ENCODE peak calls at places on chromosomes 12 and 14, in eight cellular contexts. One of them, this sample, is unnamed.

GRCh38 chr12:108066583-108067234 is 62.4 kb upstream of the WSCD2 start:
- DNase-seq in heart right ventricle: no peak
- DNase-seq in CD4-positive, CD25-positive, alpha-beta regulatory T cell: no peak
- DNase-seq in AG09309: no peak
- DNase-seq in retinal pigment epithelial cell: no peak
- DNase-seq in CD8-positive, alpha-beta T cell: no peak
- DNase-seq in cardiac fibroblast: no peak
- DNase-seq in HL-60: no peak
- DNase-seq in this sample: no peak

GRCh38 chr14:91376547-91377477 is 40.8 kb downstream of the CCDC88C start:
- DNase-seq in CD8-positive, alpha-beta T cell: no peak
- DNase-seq in AG09309: no peak
- DNase-seq in CD4-positive, CD25-positive, alpha-beta regulatory T cell: no peak
- DNase-seq in cardiac fibroblast: no peak
- DNase-seq in heart right ventricle: no peak
- DNase-seq in HL-60: no peak
- DNase-seq in retinal pigment epithelial cell: no peak
- DNase-seq in this sample: no peak

GRCh38 chr12:75632452-75632851 is 121.0 kb upstream of the KRR1 start:
- DNase-seq in AG09309: no peak
- DNase-seq in cardiac fibroblast: peak; percentile 18
- DNase-seq in heart right ventricle: no peak
- DNase-seq in CD4-positive, CD25-positive, alpha-beta regulatory T cell: no peak
- DNase-seq in HL-60: no peak
- DNase-seq in CD8-positive, alpha-beta T cell: no peak
- DNase-seq in retinal pigment epithelial cell: no peak
- DNase-seq in this sample: no peak

GRCh38 chr12:23197266-23197665 is 572.3 kb downstream of the ETNK1 start:
- DNase-seq in AG09309: no peak
- DNase-seq in HL-60: no peak
- DNase-seq in retinal pigment epithelial cell: no peak
- DNase-seq in CD8-positive, alpha-beta T cell: no peak
- DNase-seq in cardiac fibroblast: peak; percentile 48
- DNase-seq in CD4-positive, CD25-positive, alpha-beta regulatory T cell: no peak
- DNase-seq in heart right ventricle: no peak
- DNase-seq in this sample: no peak

GRCh38 chr14:75906680-75907280 is 75.0 kb downstream of the TGFB3 start:
- DNase-seq in retinal pigment epithelial cell: no peak
- DNase-seq in CD4-positive, CD25-positive, alpha-beta regulatory T cell: peak; percentile 43
- DNase-seq in heart right ventricle: peak; percentile 79
- DNase-seq in HL-60: no peak
- DNase-seq in CD8-positive, alpha-beta T cell: peak; percentile 54
- DNase-seq in AG09309: no peak
- DNase-seq in cardiac fibroblast: peak; percentile 81
- DNase-seq in this sample: no peak

GRCh38 chr14:23364164-23364571 is 804 bp downstream of the EFS start:
- DNase-seq in cardiac fibroblast: no peak
- DNase-seq in CD8-positive, alpha-beta T cell: no peak
- DNase-seq in HL-60: no peak
- DNase-seq in AG09309: no peak
- DNase-seq in retinal pigment epithelial cell: no peak
- DNase-seq in heart right ventricle: no peak
- DNase-seq in CD4-positive, CD25-positive, alpha-beta regulatory T cell: no peak
- DNase-seq in this sample: no peak

GRCh38 chr12:131007031-131007793 is 53.5 kb downstream of the ADGRD1 start:
- DNase-seq in cardiac fibroblast: no peak
- DNase-seq in AG09309: no peak
- DNase-seq in CD8-positive, alpha-beta T cell: no peak
- DNase-seq in CD4-positive, CD25-positive, alpha-beta regulatory T cell: no peak
- DNase-seq in HL-60: no peak
- DNase-seq in heart right ventricle: peak; percentile 57
- DNase-seq in retinal pigment epithelial cell: no peak
- DNase-seq in this sample: no peak

GRCh38 chr14:92603309-92604257 is 90.0 kb downstream of the RIN3 start:
- DNase-seq in heart right ventricle: peak; percentile 52
- DNase-seq in retinal pigment epithelial cell: peak; percentile 55
- DNase-seq in HL-60: no peak
- DNase-seq in CD4-positive, CD25-positive, alpha-beta regulatory T cell: peak; percentile 8
- DNase-seq in AG09309: peak; percentile 78
- DNase-seq in cardiac fibroblast: peak; percentile 74
- DNase-seq in CD8-positive, alpha-beta T cell: peak; percentile 51
- DNase-seq in this sample: peak; percentile 49

GRCh38 chr12:42802688-42803279 is 213.2 kb upstream of the PRICKLE1 start:
- DNase-seq in retinal pigment epithelial cell: no peak
- DNase-seq in HL-60: no peak
- DNase-seq in AG09309: no peak
- DNase-seq in heart right ventricle: no peak
- DNase-seq in CD8-positive, alpha-beta T cell: no peak
- DNase-seq in cardiac fibroblast: peak; percentile 28
- DNase-seq in CD4-positive, CD25-positive, alpha-beta regulatory T cell: no peak
- DNase-seq in this sample: no peak

GRCh38 chr12:110314308-110314707 is 33.3 kb downstream of the ATP2A2 start:
- DNase-seq in AG09309: peak; percentile 43
- DNase-seq in HL-60: no peak
- DNase-seq in retinal pigment epithelial cell: no peak
- DNase-seq in cardiac fibroblast: peak; percentile 84
- DNase-seq in CD4-positive, CD25-positive, alpha-beta regulatory T cell: no peak
- DNase-seq in CD8-positive, alpha-beta T cell: no peak
- DNase-seq in heart right ventricle: no peak
- DNase-seq in this sample: peak; percentile 60

GRCh38 chr14:20387577-20387976 is 25.7 kb downstream of the TEP1 start:
- DNase-seq in heart right ventricle: no peak
- DNase-seq in HL-60: peak; percentile 51
- DNase-seq in CD4-positive, CD25-positive, alpha-beta regulatory T cell: no peak
- DNase-seq in CD8-positive, alpha-beta T cell: no peak
- DNase-seq in retinal pigment epithelial cell: no peak
- DNase-seq in cardiac fibroblast: no peak
- DNase-seq in AG09309: no peak
- DNase-seq in this sample: no peak

GRCh38 chr12:94553130-94553519 is 93.5 kb upstream of the CEP83 start:
- DNase-seq in retinal pigment epithelial cell: peak; percentile 69
- DNase-seq in CD4-positive, CD25-positive, alpha-beta regulatory T cell: no peak
- DNase-seq in cardiac fibroblast: peak; percentile 96
- DNase-seq in heart right ventricle: no peak
- DNase-seq in HL-60: no peak
- DNase-seq in AG09309: peak; percentile 49
- DNase-seq in CD8-positive, alpha-beta T cell: no peak
- DNase-seq in this sample: peak; percentile 47

GRCh38 chr12:53051881-53052412 is 2.1 kb downstream of the TNS2 start:
- DNase-seq in retinal pigment epithelial cell: no peak
- DNase-seq in cardiac fibroblast: no peak
- DNase-seq in HL-60: no peak
- DNase-seq in heart right ventricle: no peak
- DNase-seq in CD8-positive, alpha-beta T cell: no peak
- DNase-seq in AG09309: no peak
- DNase-seq in CD4-positive, CD25-positive, alpha-beta regulatory T cell: no peak
- DNase-seq in this sample: no peak

GRCh38 chr12:57240069-57240921 is 10.7 kb downstream of the STAC3 start:
- DNase-seq in CD4-positive, CD25-positive, alpha-beta regulatory T cell: peak; percentile 60
- DNase-seq in cardiac fibroblast: peak; percentile 48
- DNase-seq in retinal pigment epithelial cell: no peak
- DNase-seq in heart right ventricle: no peak
- DNase-seq in HL-60: peak; percentile 66
- DNase-seq in CD8-positive, alpha-beta T cell: peak; percentile 58
- DNase-seq in AG09309: no peak
- DNase-seq in this sample: no peak

GRCh38 chr14:90087433-90087832 is 25.6 kb downstream of the KCNK13 start:
- DNase-seq in CD8-positive, alpha-beta T cell: no peak
- DNase-seq in retinal pigment epithelial cell: no peak
- DNase-seq in heart right ventricle: peak; percentile 31
- DNase-seq in CD4-positive, CD25-positive, alpha-beta regulatory T cell: no peak
- DNase-seq in AG09309: peak; percentile 58
- DNase-seq in cardiac fibroblast: peak; percentile 95
- DNase-seq in HL-60: peak; percentile 85
- DNase-seq in this sample: peak; percentile 47

GRCh38 chr12:4293299-4293941 is 19.9 kb downstream of the CCND2 start:
- DNase-seq in heart right ventricle: no peak
- DNase-seq in HL-60: no peak
- DNase-seq in cardiac fibroblast: no peak
- DNase-seq in retinal pigment epithelial cell: no peak
- DNase-seq in CD4-positive, CD25-positive, alpha-beta regulatory T cell: no peak
- DNase-seq in CD8-positive, alpha-beta T cell: no peak
- DNase-seq in AG09309: no peak
- DNase-seq in this sample: no peak

GRCh38 chr14:23365353-23366162 is 586 bp upstream of the EFS start:
- DNase-seq in CD4-positive, CD25-positive, alpha-beta regulatory T cell: no peak
- DNase-seq in cardiac fibroblast: no peak
- DNase-seq in retinal pigment epithelial cell: no peak
- DNase-seq in heart right ventricle: no peak
- DNase-seq in HL-60: no peak
- DNase-seq in CD8-positive, alpha-beta T cell: no peak
- DNase-seq in AG09309: no peak
- DNase-seq in this sample: no peak

GRCh38 chr12:81942588-81942987 is 183.4 kb upstream of the PPFIA2 start:
- DNase-seq in CD4-positive, CD25-positive, alpha-beta regulatory T cell: no peak
- DNase-seq in heart right ventricle: no peak
- DNase-seq in AG09309: no peak
- DNase-seq in retinal pigment epithelial cell: no peak
- DNase-seq in CD8-positive, alpha-beta T cell: no peak
- DNase-seq in HL-60: peak; percentile 59
- DNase-seq in cardiac fibroblast: no peak
- DNase-seq in this sample: no peak

GRCh38 chr12:52235001-52235760 is 2.1 kb downstream of the KRT7 start:
- DNase-seq in cardiac fibroblast: peak; percentile 95
- DNase-seq in CD8-positive, alpha-beta T cell: no peak
- DNase-seq in HL-60: no peak
- DNase-seq in retinal pigment epithelial cell: no peak
- DNase-seq in AG09309: no peak
- DNase-seq in CD4-positive, CD25-positive, alpha-beta regulatory T cell: no peak
- DNase-seq in heart right ventricle: no peak
- DNase-seq in this sample: no peak

GRCh38 chr12:52805739-52806138 is 8.2 kb downstream of the KRT4 start:
- DNase-seq in retinal pigment epithelial cell: no peak
- DNase-seq in HL-60: no peak
- DNase-seq in heart right ventricle: no peak
- DNase-seq in CD4-positive, CD25-positive, alpha-beta regulatory T cell: no peak
- DNase-seq in cardiac fibroblast: no peak
- DNase-seq in CD8-positive, alpha-beta T cell: no peak
- DNase-seq in AG09309: no peak
- DNase-seq in this sample: no peak

GRCh38 chr12:76012656-76013055 is 18.9 kb downstream of the PHLDA1 start:
- DNase-seq in retinal pigment epithelial cell: no peak
- DNase-seq in cardiac fibroblast: no peak
- DNase-seq in HL-60: no peak
- DNase-seq in CD4-positive, CD25-positive, alpha-beta regulatory T cell: no peak
- DNase-seq in CD8-positive, alpha-beta T cell: no peak
- DNase-seq in AG09309: no peak
- DNase-seq in heart right ventricle: no peak
- DNase-seq in this sample: no peak

GRCh38 chr14:75457024-75457390 is 29.2 kb downstream of the JDP2 start:
- DNase-seq in heart right ventricle: no peak
- DNase-seq in CD8-positive, alpha-beta T cell: no peak
- DNase-seq in HL-60: no peak
- DNase-seq in AG09309: no peak
- DNase-seq in cardiac fibroblast: no peak
- DNase-seq in retinal pigment epithelial cell: no peak
- DNase-seq in CD4-positive, CD25-positive, alpha-beta regulatory T cell: no peak
- DNase-seq in this sample: no peak

GRCh38 chr14:86654558-86655184 is 1124.7 kb downstream of the FLRT2 start:
- DNase-seq in CD8-positive, alpha-beta T cell: peak; percentile 9
- DNase-seq in cardiac fibroblast: peak; percentile 46
- DNase-seq in heart right ventricle: peak; percentile 6
- DNase-seq in HL-60: peak; percentile 3
- DNase-seq in CD4-positive, CD25-positive, alpha-beta regulatory T cell: no peak
- DNase-seq in retinal pigment epithelial cell: peak; percentile 4
- DNase-seq in AG09309: no peak
- DNase-seq in this sample: no peak

GRCh38 chr12:30110970-30111586 is 327.3 kb upstream of the TMTC1 start:
- DNase-seq in CD8-positive, alpha-beta T cell: no peak
- DNase-seq in cardiac fibroblast: peak; percentile 74
- DNase-seq in HL-60: no peak
- DNase-seq in CD4-positive, CD25-positive, alpha-beta regulatory T cell: no peak
- DNase-seq in heart right ventricle: no peak
- DNase-seq in AG09309: no peak
- DNase-seq in retinal pigment epithelial cell: peak; percentile 68
- DNase-seq in this sample: peak; percentile 46

GRCh38 chr14:59870277-59871165 is at the start of gene RTN1:
- DNase-seq in heart right ventricle: peak; percentile 15
- DNase-seq in cardiac fibroblast: peak; percentile 27
- DNase-seq in AG09309: no peak
- DNase-seq in CD8-positive, alpha-beta T cell: no peak
- DNase-seq in CD4-positive, CD25-positive, alpha-beta regulatory T cell: no peak
- DNase-seq in retinal pigment epithelial cell: peak; percentile 6
- DNase-seq in HL-60: no peak
- DNase-seq in this sample: peak; percentile 4

GRCh38 chr12:24595652-24596235 is 353.2 kb downstream of the BCAT1 start:
- DNase-seq in retinal pigment epithelial cell: peak; percentile 5
- DNase-seq in heart right ventricle: no peak
- DNase-seq in CD8-positive, alpha-beta T cell: no peak
- DNase-seq in cardiac fibroblast: peak; percentile 25
- DNase-seq in HL-60: no peak
- DNase-seq in CD4-positive, CD25-positive, alpha-beta regulatory T cell: no peak
- DNase-seq in AG09309: no peak
- DNase-seq in this sample: no peak

GRCh38 chr12:65140738-65141137 is 19.6 kb upstream of the WIF1 start:
- DNase-seq in AG09309: no peak
- DNase-seq in CD8-positive, alpha-beta T cell: no peak
- DNase-seq in cardiac fibroblast: no peak
- DNase-seq in HL-60: no peak
- DNase-seq in retinal pigment epithelial cell: peak; percentile 66
- DNase-seq in CD4-positive, CD25-positive, alpha-beta regulatory T cell: no peak
- DNase-seq in heart right ventricle: no peak
- DNase-seq in this sample: no peak

GRCh38 chr12:124713041-124713435 is 145.6 kb upstream of the NCOR2 start:
- DNase-seq in heart right ventricle: peak; percentile 73
- DNase-seq in HL-60: no peak
- DNase-seq in CD4-positive, CD25-positive, alpha-beta regulatory T cell: no peak
- DNase-seq in CD8-positive, alpha-beta T cell: no peak
- DNase-seq in cardiac fibroblast: peak; percentile 47
- DNase-seq in retinal pigment epithelial cell: no peak
- DNase-seq in AG09309: no peak
- DNase-seq in this sample: no peak
- H3K4me3 ChIP-seq in heart right ventricle: peak overlapping the region; percentile 38
- H3K4me3 ChIP-seq in HL-60: no peak overlapping the region
- H3K4me3 ChIP-seq in CD4-positive, CD25-positive, alpha-beta regulatory T cell: no peak overlapping the region
- H3K4me3 ChIP-seq in CD8-positive, alpha-beta T cell: no peak overlapping the region
- H3K4me3 ChIP-seq in cardiac fibroblast: no peak overlapping the region
- H3K4me3 ChIP-seq in retinal pigment epithelial cell: no peak overlapping the region
- H3K4me3 ChIP-seq in AG09309: no peak overlapping the region
- H3K4me3 ChIP-seq in this sample: no peak overlapping the region

GRCh38 chr14:95562892-95563685 is 28.2 kb downstream of the GLRX5 start:
- DNase-seq in cardiac fibroblast: no peak
- DNase-seq in heart right ventricle: no peak
- DNase-seq in CD8-positive, alpha-beta T cell: no peak
- DNase-seq in CD4-positive, CD25-positive, alpha-beta regulatory T cell: no peak
- DNase-seq in AG09309: no peak
- DNase-seq in retinal pigment epithelial cell: no peak
- DNase-seq in HL-60: no peak
- DNase-seq in this sample: no peak
- H3K4me3 ChIP-seq in cardiac fibroblast: no peak overlapping the region
- H3K4me3 ChIP-seq in heart right ventricle: no peak overlapping the region
- H3K4me3 ChIP-seq in CD8-positive, alpha-beta T cell: no peak overlapping the region
- H3K4me3 ChIP-seq in CD4-positive, CD25-positive, alpha-beta regulatory T cell: no peak overlapping the region
- H3K4me3 ChIP-seq in AG09309: no peak overlapping the region
- H3K4me3 ChIP-seq in retinal pigment epithelial cell: no peak overlapping the region
- H3K4me3 ChIP-seq in HL-60: no peak overlapping the region
- H3K4me3 ChIP-seq in this sample: no peak overlapping the region

GRCh38 chr12:6369916-6370575 is 5.3 kb downstream of the SCNN1A start:
- DNase-seq in AG09309: no peak
- DNase-seq in heart right ventricle: no peak
- DNase-seq in cardiac fibroblast: peak; percentile 42
- DNase-seq in retinal pigment epithelial cell: no peak
- DNase-seq in HL-60: no peak
- DNase-seq in CD4-positive, CD25-positive, alpha-beta regulatory T cell: no peak
- DNase-seq in CD8-positive, alpha-beta T cell: no peak
- DNase-seq in this sample: no peak
- H3K4me3 ChIP-seq in AG09309: no peak overlapping the region
- H3K4me3 ChIP-seq in heart right ventricle: no peak overlapping the region
- H3K4me3 ChIP-seq in cardiac fibroblast: no peak overlapping the region
- H3K4me3 ChIP-seq in retinal pigment epithelial cell: no peak overlapping the region
- H3K4me3 ChIP-seq in HL-60: no peak overlapping the region
- H3K4me3 ChIP-seq in CD4-positive, CD25-positive, alpha-beta regulatory T cell: no peak overlapping the region
- H3K4me3 ChIP-seq in CD8-positive, alpha-beta T cell: no peak overlapping the region
- H3K4me3 ChIP-seq in this sample: no peak overlapping the region

GRCh38 chr14:54220697-54221431 is 175.9 kb upstream of the CDKN3 start:
- DNase-seq in CD8-positive, alpha-beta T cell: no peak
- DNase-seq in CD4-positive, CD25-positive, alpha-beta regulatory T cell: no peak
- DNase-seq in HL-60: no peak
- DNase-seq in heart right ventricle: no peak
- DNase-seq in cardiac fibroblast: no peak
- DNase-seq in AG09309: no peak
- DNase-seq in retinal pigment epithelial cell: no peak
- DNase-seq in this sample: no peak
- H3K4me3 ChIP-seq in CD8-positive, alpha-beta T cell: no peak overlapping the region
- H3K4me3 ChIP-seq in CD4-positive, CD25-positive, alpha-beta regulatory T cell: no peak overlapping the region
- H3K4me3 ChIP-seq in HL-60: no peak overlapping the region
- H3K4me3 ChIP-seq in heart right ventricle: peak overlapping the region; percentile 45
- H3K4me3 ChIP-seq in cardiac fibroblast: no peak overlapping the region
- H3K4me3 ChIP-seq in AG09309: no peak overlapping the region
- H3K4me3 ChIP-seq in retinal pigment epithelial cell: no peak overlapping the region
- H3K4me3 ChIP-seq in this sample: peak overlapping the region; percentile 33